ENCODE peak calls at places on chromosomes 11 and 22, in six cellular contexts. One of them, this sample, is unnamed.

GRCh38 chr11:64048042-64048854 is 12.5 kb downstream of the FLRT1 start:
- DNase-seq in kidney: no peak
- DNase-seq in PC-3: no peak
- DNase-seq in K562: no peak
- DNase-seq in mesendoderm: no peak
- DNase-seq in left ventricle myocardium inferior: no peak
- DNase-seq in this sample: no peak

GRCh38 chr22:48949375-48950149 is 878.1 kb downstream of the BRD1 start:
- DNase-seq in mesendoderm: no peak
- DNase-seq in K562: no peak
- DNase-seq in PC-3: no peak
- DNase-seq in kidney: no peak
- DNase-seq in left ventricle myocardium inferior: no peak
- DNase-seq in this sample: no peak

GRCh38 chr22:27438271-27438980 is 363.1 kb downstream of the MN1 start:
- DNase-seq in PC-3: peak
- DNase-seq in kidney: no peak
- DNase-seq in left ventricle myocardium inferior: no peak
- DNase-seq in K562: no peak
- DNase-seq in mesendoderm: peak
- DNase-seq in this sample: peak

GRCh38 chr11:38100836-38101235 is 1502.8 kb upstream of the RAG2 start:
- DNase-seq in mesendoderm: no peak
- DNase-seq in PC-3: no peak
- DNase-seq in left ventricle myocardium inferior: no peak
- DNase-seq in kidney: no peak
- DNase-seq in K562: no peak
- DNase-seq in this sample: no peak

GRCh38 chr22:31093956-31094622 is 13.0 kb downstream of the SMTN start:
- DNase-seq in mesendoderm: no peak
- DNase-seq in left ventricle myocardium inferior: peak
- DNase-seq in kidney: no peak
- DNase-seq in K562: no peak
- DNase-seq in PC-3: no peak
- DNase-seq in this sample: no peak

GRCh38 chr11:693415-693831 is 1.6 kb downstream of the DEAF1 start:
- DNase-seq in mesendoderm: no peak
- DNase-seq in K562: no peak
- DNase-seq in left ventricle myocardium inferior: no peak
- DNase-seq in kidney: no peak
- DNase-seq in PC-3: peak
- DNase-seq in this sample: peak

GRCh38 chr11:130314184-130314748 is 451 bp downstream of the ZBTB44 start:
- DNase-seq in PC-3: peak
- DNase-seq in left ventricle myocardium inferior: peak
- DNase-seq in kidney: peak
- DNase-seq in K562: peak
- DNase-seq in mesendoderm: no peak
- DNase-seq in this sample: peak

GRCh38 chr11:75576445-75577049 is 14.5 kb downstream of the SERPINH1 start:
- DNase-seq in left ventricle myocardium inferior: no peak
- DNase-seq in K562: peak
- DNase-seq in kidney: peak
- DNase-seq in PC-3: no peak
- DNase-seq in mesendoderm: peak
- DNase-seq in this sample: peak

GRCh38 chr11:104073950-104074349 is 37.5 kb downstream of the DDI1 start:
- DNase-seq in PC-3: peak
- DNase-seq in mesendoderm: peak
- DNase-seq in K562: no peak
- DNase-seq in left ventricle myocardium inferior: no peak
- DNase-seq in kidney: no peak
- DNase-seq in this sample: peak

GRCh38 chr11:95652002-95652472 is 137.5 kb downstream of the FAM76B start:
- DNase-seq in kidney: no peak
- DNase-seq in PC-3: no peak
- DNase-seq in K562: no peak
- DNase-seq in left ventricle myocardium inferior: no peak
- DNase-seq in mesendoderm: no peak
- DNase-seq in this sample: no peak

GRCh38 chr11:16883179-16883578 is 131.0 kb downstream of the PLEKHA7 start:
- DNase-seq in left ventricle myocardium inferior: peak
- DNase-seq in kidney: no peak
- DNase-seq in mesendoderm: peak
- DNase-seq in PC-3: peak
- DNase-seq in K562: peak
- DNase-seq in this sample: no peak

GRCh38 chr11:20023082-20023426 is 137.2 kb downstream of the DBX1 start:
- DNase-seq in kidney: no peak
- DNase-seq in PC-3: no peak
- DNase-seq in left ventricle myocardium inferior: no peak
- DNase-seq in mesendoderm: no peak
- DNase-seq in K562: no peak
- DNase-seq in this sample: no peak

GRCh38 chr22:37002633-37003032 is 16.6 kb downstream of the TST start:
- DNase-seq in mesendoderm: no peak
- DNase-seq in PC-3: no peak
- DNase-seq in K562: no peak
- DNase-seq in left ventricle myocardium inferior: no peak
- DNase-seq in kidney: no peak
- DNase-seq in this sample: no peak

GRCh38 chr11:20595101-20595500 is 4.3 kb upstream of the SLC6A5 start:
- DNase-seq in mesendoderm: no peak
- DNase-seq in PC-3: no peak
- DNase-seq in K562: no peak
- DNase-seq in kidney: no peak
- DNase-seq in left ventricle myocardium inferior: no peak
- DNase-seq in this sample: no peak

GRCh38 chr11:60657880-60658279 is 41.5 kb upstream of the MS4A8 start:
- DNase-seq in kidney: no peak
- DNase-seq in PC-3: no peak
- DNase-seq in K562: no peak
- DNase-seq in mesendoderm: peak
- DNase-seq in left ventricle myocardium inferior: no peak
- DNase-seq in this sample: no peak

GRCh38 chr22:37211853-37212173 is 464 bp downstream of the SSTR3 start:
- DNase-seq in PC-3: no peak
- DNase-seq in K562: no peak
- DNase-seq in kidney: peak
- DNase-seq in left ventricle myocardium inferior: no peak
- DNase-seq in mesendoderm: no peak
- DNase-seq in this sample: no peak

GRCh38 chr11:77779935-77780334 is 40.6 kb downstream of the RSF1 start:
- DNase-seq in kidney: no peak
- DNase-seq in PC-3: peak
- DNase-seq in left ventricle myocardium inferior: no peak
- DNase-seq in mesendoderm: peak
- DNase-seq in K562: no peak
- DNase-seq in this sample: peak

GRCh38 chr22:16783930-16784354 is 41.3 kb downstream of the XKR3 start:
- DNase-seq in K562: peak
- DNase-seq in PC-3: peak
- DNase-seq in mesendoderm: peak
- DNase-seq in kidney: no peak
- DNase-seq in left ventricle myocardium inferior: no peak
- DNase-seq in this sample: peak

GRCh38 chr11:62923634-62924411 is 2.7 kb upstream of the CHRM1 start:
- DNase-seq in mesendoderm: peak
- DNase-seq in PC-3: no peak
- DNase-seq in K562: no peak
- DNase-seq in kidney: peak
- DNase-seq in left ventricle myocardium inferior: no peak
- DNase-seq in this sample: peak

GRCh38 chr11:47510231-47510630 is 42.7 kb downstream of the CELF1 start:
- DNase-seq in kidney: no peak
- DNase-seq in PC-3: peak
- DNase-seq in K562: no peak
- DNase-seq in left ventricle myocardium inferior: no peak
- DNase-seq in mesendoderm: no peak
- DNase-seq in this sample: peak

GRCh38 chr22:37175414-37176144 is 12.5 kb downstream of the C1QTNF6 start:
- DNase-seq in kidney: peak
- DNase-seq in K562: no peak
- DNase-seq in PC-3: no peak
- DNase-seq in mesendoderm: no peak
- DNase-seq in left ventricle myocardium inferior: no peak
- DNase-seq in this sample: peak

GRCh38 chr11:125167954-125168821 is 3.6 kb downstream of the PKNOX2 start:
- DNase-seq in left ventricle myocardium inferior: no peak
- DNase-seq in K562: no peak
- DNase-seq in kidney: no peak
- DNase-seq in PC-3: no peak
- DNase-seq in mesendoderm: peak
- DNase-seq in this sample: peak
- H3K4me3 ChIP-seq in left ventricle myocardium inferior: peak
- H3K4me3 ChIP-seq in K562: no peak
- H3K4me3 ChIP-seq in kidney: no peak
- H3K4me3 ChIP-seq in PC-3: no peak
- H3K4me3 ChIP-seq in mesendoderm: no peak
- H3K4me3 ChIP-seq in this sample: no peak

GRCh38 chr11:65609711-65610110 is 4.3 kb downstream of the MAP3K11 start:
- DNase-seq in left ventricle myocardium inferior: no peak
- DNase-seq in K562: no peak
- DNase-seq in PC-3: no peak
- DNase-seq in mesendoderm: no peak
- DNase-seq in kidney: no peak
- DNase-seq in this sample: no peak

GRCh38 chr11:65609236-65609635 is 4.8 kb downstream of the MAP3K11 start:
- DNase-seq in K562: no peak
- DNase-seq in left ventricle myocardium inferior: no peak
- DNase-seq in mesendoderm: no peak
- DNase-seq in kidney: no peak
- DNase-seq in PC-3: no peak
- DNase-seq in this sample: peak

GRCh38 chr11:65606876-65607613 is 7.0 kb downstream of the MAP3K11 start:
- DNase-seq in left ventricle myocardium inferior: peak
- DNase-seq in PC-3: no peak
- DNase-seq in kidney: peak
- DNase-seq in K562: peak
- DNase-seq in mesendoderm: peak
- DNase-seq in this sample: peak

GRCh38 chr11:65611028-65611757 is 2.8 kb downstream of the MAP3K11 start:
- DNase-seq in left ventricle myocardium inferior: peak
- DNase-seq in K562: no peak
- DNase-seq in kidney: peak
- DNase-seq in mesendoderm: peak
- DNase-seq in PC-3: no peak
- DNase-seq in this sample: no peak

DNA sequence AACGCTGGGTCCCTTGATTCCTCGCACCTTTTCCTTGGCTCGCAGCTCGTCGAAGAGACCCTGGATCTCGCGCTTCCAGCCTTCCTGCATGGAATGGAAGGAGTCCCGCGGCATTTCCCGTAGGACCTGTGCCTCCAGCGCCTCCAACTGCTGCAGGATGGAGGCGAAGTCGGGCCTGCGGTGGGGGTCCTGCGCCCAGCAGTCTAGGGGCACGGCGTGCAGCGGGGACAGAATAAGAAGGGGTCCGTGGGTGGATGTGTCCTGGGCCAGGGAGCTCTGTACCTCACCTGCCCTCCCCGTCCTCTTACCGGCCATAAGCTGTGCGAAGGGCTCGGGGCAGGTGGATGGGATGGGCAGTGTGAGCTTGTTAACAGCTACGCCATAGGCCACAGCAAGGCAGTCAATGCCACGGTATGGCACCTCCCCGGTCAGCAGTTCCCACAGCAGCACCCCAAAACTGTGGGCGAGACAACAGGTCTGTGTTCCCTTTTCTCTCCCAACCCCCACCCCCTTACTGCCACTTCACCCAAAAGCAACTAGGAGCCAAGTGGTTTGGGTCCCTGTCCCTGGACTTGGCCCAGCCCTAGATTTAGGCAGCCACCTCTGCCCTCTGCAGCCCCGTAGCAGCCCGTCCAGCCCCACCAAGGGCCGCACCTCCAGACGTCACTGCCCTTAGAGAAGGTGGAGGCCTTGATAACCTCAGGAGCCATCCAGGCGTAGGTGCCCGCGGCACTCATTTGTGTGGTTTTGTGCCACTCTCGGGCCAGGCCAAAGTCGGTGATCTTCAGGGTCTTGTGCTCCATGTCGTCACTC is 6.2 kb downstream of the MAP3K11 start:
- DNase-seq in PC-3: no peak
- DNase-seq in K562: no peak
- DNase-seq in kidney: no peak
- DNase-seq in left ventricle myocardium inferior: no peak
- DNase-seq in mesendoderm: no peak
- DNase-seq in this sample: no peak
- H3K27ac ChIP-seq in PC-3: no peak
- H3K27ac ChIP-seq in K562: no peak
- H3K27ac ChIP-seq in kidney: no peak
- H3K27ac ChIP-seq in left ventricle myocardium inferior: peak
- H3K27ac ChIP-seq in mesendoderm: no peak
- H3K27ac ChIP-seq in this sample: no peak

GRCh38 chr11:109089144-109089543 is 332.8 kb upstream of the C11orf87 start:
- DNase-seq in kidney: no peak
- DNase-seq in PC-3: no peak
- DNase-seq in K562: no peak
- DNase-seq in mesendoderm: no peak
- DNase-seq in left ventricle myocardium inferior: no peak
- DNase-seq in this sample: no peak

GRCh38 chr11:109086931-109087330 is 335.1 kb upstream of the C11orf87 start:
- DNase-seq in PC-3: no peak
- DNase-seq in left ventricle myocardium inferior: no peak
- DNase-seq in mesendoderm: no peak
- DNase-seq in K562: no peak
- DNase-seq in kidney: no peak
- DNase-seq in this sample: no peak

GRCh38 chr11:109088061-109088460 is 333.9 kb upstream of the C11orf87 start:
- DNase-seq in K562: no peak
- DNase-seq in left ventricle myocardium inferior: no peak
- DNase-seq in mesendoderm: no peak
- DNase-seq in PC-3: no peak
- DNase-seq in kidney: no peak
- DNase-seq in this sample: no peak

GRCh38 chr11:109085708-109086373 is 336.1 kb upstream of the C11orf87 start:
- DNase-seq in PC-3: peak
- DNase-seq in K562: no peak
- DNase-seq in kidney: no peak
- DNase-seq in left ventricle myocardium inferior: peak
- DNase-seq in mesendoderm: no peak
- DNase-seq in this sample: peak
- H3K4me3 ChIP-seq in PC-3: no peak
- H3K4me3 ChIP-seq in K562: no peak
- H3K4me3 ChIP-seq in kidney: no peak
- H3K4me3 ChIP-seq in left ventricle myocardium inferior: no peak
- H3K4me3 ChIP-seq in mesendoderm: no peak
- H3K4me3 ChIP-seq in this sample: peak

GRCh38 chr11:26841818-26842457 is 120.1 kb upstream of the SLC5A12 start:
- DNase-seq in K562: no peak
- DNase-seq in mesendoderm: no peak
- DNase-seq in PC-3: no peak
- DNase-seq in kidney: no peak
- DNase-seq in left ventricle myocardium inferior: no peak
- DNase-seq in this sample: peak
- H3K27ac ChIP-seq in K562: no peak
- H3K27ac ChIP-seq in mesendoderm: no peak
- H3K27ac ChIP-seq in PC-3: no peak
- H3K27ac ChIP-seq in kidney: no peak
- H3K27ac ChIP-seq in left ventricle myocardium inferior: peak
- H3K27ac ChIP-seq in this sample: peak